ENCODE peak calls at places on chromosomes 1 and 21, in six cellular contexts. C is hepatocyte; U is amygdala; M is amniotic epithelial cell; O is central memory CD8-positive, alpha-beta T cell; I is cardiac muscle cell. V is an unnamed sample.

GRCh38 chr1:238409947-238410346 is 519.2 kb upstream of the ZP4 start:
- DNase-seq in C (no peak), U (no peak), M (peak), O (no peak), I (no peak), V (peak)

GRCh38 chr1:114153621-114154145 is at the start of gene SYT6:
- DNase-seq in C (peak), U (no peak), M (no peak), O (no peak), I (peak), V (no peak)

GRCh38 chr1:246506785-246507639 is at the start of gene SMYD3:
- DNase-seq in C (peak), U (peak), M (peak), O (peak), I (peak), V (peak)

GRCh38 chr1:193730017-193730416 is 543.6 kb upstream of the B3GALT2 start:
- DNase-seq in C (peak), U (no peak), M (peak), O (no peak), I (no peak), V (peak)

GRCh38 chr1:234619794-234620247 is 9.8 kb upstream of the IRF2BP2 start:
- DNase-seq in C (no peak), U (no peak), M (no peak), O (no peak), I (no peak), V (no peak)

GRCh38 chr1:29671446-29671845 is 435.1 kb downstream of the PTPRU start:
- DNase-seq in C (no peak), U (no peak), M (no peak), O (peak), I (no peak), V (no peak)

GRCh38 chr21:37496972-37497371 is 130.4 kb downstream of the DYRK1A start:
- DNase-seq in C (no peak), U (no peak), M (peak), O (no peak), I (no peak), V (peak)

GRCh38 chr1:11731719-11732283 is 4.1 kb upstream of the AGTRAP start:
- DNase-seq in C (peak), U (peak), M (peak), O (no peak), I (no peak), V (peak)

GRCh38 chr1:118484893-118485292 is 299.9 kb upstream of the SPAG17 start:
- DNase-seq in C (no peak), U (no peak), M (no peak), O (no peak), I (no peak), V (no peak)

GRCh38 chr1:205319081-205320018 is 2.2 kb downstream of the NUAK2 start:
- DNase-seq in C (peak), U (no peak), M (peak), O (no peak), I (no peak), V (peak)

GRCh38 chr21:29056005-29056404 is 17.4 kb downstream of the CCT8 start:
- DNase-seq in C (no peak), U (no peak), M (no peak), O (no peak), I (no peak), V (no peak)

GRCh38 chr1:158019177-158019868 is 25.9 kb downstream of the KIRREL1 start:
- DNase-seq in C (peak), U (no peak), M (peak), O (no peak), I (peak), V (peak)

GRCh38 chr1:41955461-41956159 is 36.9 kb upstream of the HIVEP3 start:
- DNase-seq in C (peak), U (no peak), M (peak), O (no peak), I (no peak), V (peak)

GRCh38 chr1:84884671-84885389 is 8.2 kb downstream of the LPAR3 start:
- DNase-seq in C (no peak), U (no peak), M (peak), O (no peak), I (no peak), V (peak)

GRCh38 chr1:115098979-115099692 is 9.8 kb upstream of the TSPAN2 start:
- DNase-seq in C (peak), U (no peak), M (peak), O (peak), I (no peak), V (no peak)

GRCh38 chr1:154433161-154433681 is 28.1 kb downstream of the IL6R start:
- DNase-seq in C (no peak), U (no peak), M (no peak), O (no peak), I (no peak), V (no peak)

GRCh38 chr1:27952147-27952546 is 7.6 kb upstream of the XKR8 start:
- DNase-seq in C (no peak), U (no peak), M (no peak), O (no peak), I (no peak), V (no peak)

GRCh38 chr1:230301820-230302219 is 124.3 kb downstream of the PGBD5 start:
- DNase-seq in C (no peak), U (no peak), M (no peak), O (no peak), I (no peak), V (no peak)

V was measured in fibroblast of pulmonary artery.